ENCODE peak calls at places on chromosomes 16 and 17, in eight cellular contexts. Z is left lung, U is neural progenitor cell, N is NCI-H446, H is NCI-H524, I is A549, D is MV-4-11, P is transverse colon. G is an unnamed sample.

GRCh38 chr17:66713533-66714042 is 121.3 kb upstream of the CACNG5 start:
- DNase-seq in Z (no peak), U (no peak), N (no peak), H (no peak), I (peak; percentile 41), D (no peak), P (no peak), G (no peak)

GRCh38 chr16:67783353-67783725 is 23.0 kb downstream of the RANBP10 start:
- DNase-seq in Z (no peak), U (no peak), N (no peak), H (no peak), I (no peak), D (no peak), P (no peak), G (no peak)

GRCh38 chr16:71424626-71425025 is 17.2 kb downstream of the TLE7 start:
- DNase-seq in Z (no peak), U (no peak), N (no peak), H (no peak), I (no peak), D (no peak), P (no peak), G (no peak)

GRCh38 chr17:11240841-11241610 is at the start of gene SHISA6:
- DNase-seq in Z (no peak), U (peak; percentile 80), N (no peak), H (no peak), I (no peak), D (no peak), P (no peak), G (no peak)

GRCh38 chr17:78375401-78376079 is 2.9 kb upstream of the PGS1 start:
- DNase-seq in Z (peak; percentile 88), U (no peak), N (no peak), H (no peak), I (peak; percentile 60), D (peak; percentile 72), P (no peak), G (no peak)

GRCh38 chr17:81510798-81511549 is 1.6 kb downstream of the ACTG1 start:
- DNase-seq in Z (peak; percentile 84), U (no peak), N (no peak), H (no peak), I (peak; percentile 65), D (no peak), P (no peak), G (no peak)

GRCh38 chr17:67528751-67529436 is 151.8 kb downstream of the PITPNC1 start:
- DNase-seq in Z (peak; percentile 88), U (peak; percentile 84), N (no peak), H (peak; percentile 84), I (peak; percentile 67), D (no peak), P (peak; percentile 71), G (no peak)

GRCh38 chr17:78889525-78889924 is 13.5 kb downstream of the CEP295NL start:
- DNase-seq in Z (no peak), U (no peak), N (no peak), H (no peak), I (no peak), D (peak; percentile 76), P (peak; percentile 43), G (no peak)

GRCh38 chr17:73511716-73512115 is 132.5 kb downstream of the SDK2 start:
- DNase-seq in Z (no peak), U (no peak), N (no peak), H (no peak), I (no peak), D (no peak), P (no peak), G (no peak)

GRCh38 chr17:70137451-70138230 is 31.7 kb upstream of the KCNJ2 start:
- DNase-seq in Z (no peak), U (no peak), N (no peak), H (no peak), I (peak; percentile 62), D (no peak), P (peak; percentile 32), G (no peak)

GRCh38 chr17:3602499-3602898 is 6.7 kb downstream of the TRPV1 start:
- DNase-seq in Z (no peak), U (peak; percentile 77), N (no peak), H (no peak), I (peak; percentile 70), D (peak; percentile 26), P (no peak), G (no peak)

GRCh38 chr17:65222216-65222738 is 85.1 kb downstream of the RGS9 start:
- DNase-seq in Z (no peak), U (no peak), N (no peak), H (no peak), I (no peak), D (no peak), P (no peak), G (no peak)

GRCh38 chr17:3722716-3723115 is 987 bp upstream of the HASPIN start:
- DNase-seq in Z (no peak), U (no peak), N (no peak), H (no peak), I (no peak), D (no peak), P (no peak), G (no peak)

GRCh38 chr17:50833396-50834125 is 1.8 kb upstream of the WFIKKN2 start:
- DNase-seq in Z (no peak), U (no peak), N (no peak), H (peak; percentile 33), I (no peak), D (no peak), P (no peak), G (no peak)

GRCh38 chr17:57506253-57506911 is 238.7 kb downstream of the CCDC182 start:
- DNase-seq in Z (no peak), U (no peak), N (no peak), H (no peak), I (no peak), D (no peak), P (no peak), G (no peak)

GRCh38 chr17:78272181-78272913 is 40.9 kb downstream of the TMEM235 start:
- DNase-seq in Z (no peak), U (peak; percentile 65), N (no peak), H (peak; percentile 72), I (peak; percentile 81), D (peak; percentile 34), P (peak; percentile 83), G (no peak)

GRCh38 chr16:57032346-57032745 is 43.0 kb downstream of the NLRC5 start:
- DNase-seq in Z (no peak), U (no peak), N (no peak), H (no peak), I (no peak), D (no peak), P (no peak), G (no peak)

GRCh38 chr17:10836145-10836544 is 1.7 kb downstream of the PIRT start:
- DNase-seq in Z (no peak), U (no peak), N (no peak), H (no peak), I (no peak), D (no peak), P (no peak), G (no peak)

GRCh38 chr17:5019475-5019956 is 15.7 kb downstream of the SLC52A1 start:
- DNase-seq in Z (no peak), U (peak; percentile 25), N (no peak), H (peak; percentile 26), I (no peak), D (peak; percentile 34), P (no peak), G (no peak)

GRCh38 chr16:78072275-78072674 is 27.2 kb upstream of the WWOX start:
- DNase-seq in Z (no peak), U (no peak), N (no peak), H (no peak), I (no peak), D (no peak), P (no peak), G (no peak)

GRCh38 chr17:79915850-79916430 is 76.7 kb upstream of the CBX4 start:
- DNase-seq in Z (peak; percentile 89), U (peak; percentile 63), N (no peak), H (peak; percentile 29), I (peak; percentile 77), D (peak; percentile 39), P (peak; percentile 84), G (no peak)

GRCh38 chr17:29240477-29240876 is 6.2 kb upstream of the CRYBA1 start:
- DNase-seq in Z (no peak), U (peak; percentile 46), N (no peak), H (no peak), I (peak; percentile 34), D (no peak), P (no peak), G (no peak)

GRCh38 chr17:11598274-11599221 is at the start of gene DNAH9:
- DNase-seq in Z (peak; percentile 94), U (peak; percentile 99), N (no peak), H (peak; percentile 67), I (peak; percentile 77), D (no peak), P (peak; percentile 96), G (no peak)

GRCh38 chr17:71779482-71779881 is 341.3 kb upstream of the SOX9 start:
- DNase-seq in Z (no peak), U (no peak), N (no peak), H (no peak), I (no peak), D (no peak), P (no peak), G (no peak)

GRCh38 chr17:13940858-13941665 is 128.2 kb upstream of the COX10 start:
- DNase-seq in Z (no peak), U (no peak), N (no peak), H (peak; percentile 48), I (peak; percentile 78), D (peak; percentile 50), P (no peak), G (no peak)

GRCh38 chr17:61199431-61200348 is 200.0 kb upstream of the TBX2 start:
- DNase-seq in Z (no peak), U (no peak), N (no peak), H (no peak), I (no peak), D (no peak), P (no peak), G (no peak)

GRCh38 chr16:68279726-68280125 is 15.4 kb downstream of the SLC7A6 start:
- DNase-seq in Z (no peak), U (no peak), N (no peak), H (no peak), I (no peak), D (peak; percentile 70), P (no peak), G (no peak)

GRCh38 chr16:50403491-50403890 is 34.7 kb upstream of the BRD7 start:
- DNase-seq in Z (no peak), U (no peak), N (no peak), H (no peak), I (no peak), D (no peak), P (no peak), G (no peak)

GRCh38 chr16:46853713-46854443 is 22.9 kb upstream of the C16orf87 start:
- DNase-seq in Z (peak; percentile 86), U (peak; percentile 90), N (no peak), H (peak; percentile 74), I (peak; percentile 74), D (peak; percentile 51), P (peak; percentile 84), G (no peak)

G was measured in KG1.